ENCODE peak calls at places on chromosome 14, in six cellular contexts. K is AG04450, H is GM23338, F is ascending aorta, W is heart left ventricle, B is astrocyte of the cerebellum. T is an unnamed sample.

GRCh38 chr14:76810525-76810924 is 2.2 kb downstream of the ANGEL1 start:
- DNase-seq in K (no peak), H (no peak), F (no peak), W (no peak), B (no peak), T (no peak)

GRCh38 chr14:89851031-89851430 is 103.5 kb downstream of the EFCAB11 start:
- DNase-seq in K (no peak), H (no peak), F (no peak), W (no peak), B (no peak), T (no peak)

GRCh38 chr14:59161571-59162175 is 26.8 kb upstream of the DAAM1 start:
- DNase-seq in K (peak), H (peak), F (peak), W (no peak), B (peak), T (no peak)

GRCh38 chr14:43786066-43786762 is 720.9 kb downstream of the FSCB start:
- DNase-seq in K (no peak), H (no peak), F (no peak), W (no peak), B (no peak), T (no peak)

GRCh38 chr14:92385561-92385960 is 62.6 kb downstream of the SLC24A4 start:
- DNase-seq in K (no peak), H (no peak), F (no peak), W (no peak), B (no peak), T (no peak)

GRCh38 chr14:31829256-31829923 is 247.7 kb upstream of the ARHGAP5 start:
- DNase-seq in K (peak), H (peak), F (no peak), W (no peak), B (peak), T (no peak)

GRCh38 chr14:72948481-72949138 is 22.3 kb downstream of the DCAF4 start:
- DNase-seq in K (peak), H (peak), F (peak), W (no peak), B (peak), T (no peak)

GRCh38 chr14:71478542-71478941 is 453.7 kb upstream of the RGS6 start:
- DNase-seq in K (no peak), H (no peak), F (no peak), W (no peak), B (peak), T (no peak)

GRCh38 chr14:25108959-25109358 is 59.0 kb upstream of the STXBP6 start:
- DNase-seq in K (no peak), H (no peak), F (no peak), W (no peak), B (no peak), T (no peak)

GRCh38 chr14:88910386-88910785 is 85.9 kb downstream of the TTC8 start:
- DNase-seq in K (no peak), H (no peak), F (no peak), W (no peak), B (no peak), T (no peak)

GRCh38 chr14:102229739-102230092 is 75.2 kb downstream of the MOK start:
- DNase-seq in K (no peak), H (no peak), F (no peak), W (no peak), B (no peak), T (no peak)

GRCh38 chr14:60274448-60274847 is 25.4 kb downstream of the PPM1A start:
- DNase-seq in K (no peak), H (no peak), F (no peak), W (no peak), B (no peak), T (no peak)

GRCh38 chr14:93375673-93376156 is 28.7 kb downstream of the COX8C start:
- DNase-seq in K (no peak), H (no peak), F (no peak), W (no peak), B (no peak), T (no peak)

GRCh38 chr14:64604854-64605253 is 55.1 kb downstream of the PPP1R36 start:
- DNase-seq in K (no peak), H (no peak), F (no peak), W (no peak), B (no peak), T (no peak)

GRCh38 chr14:96567289-96567899 is 65.2 kb downstream of the PAPOLA start:
- DNase-seq in K (peak), H (peak), F (no peak), W (no peak), B (peak), T (no peak)

GRCh38 chr14:77139540-77140342 is 1.9 kb downstream of the ZDHHC22 start:
- DNase-seq in K (no peak), H (peak), F (no peak), W (no peak), B (no peak), T (no peak)

GRCh38 chr14:70018713-70019201 is 139.5 kb downstream of the SMOC1 start:
- DNase-seq in K (no peak), H (no peak), F (no peak), W (peak), B (peak), T (no peak)

GRCh38 chr14:89017417-89017816 is 193.0 kb downstream of the TTC8 start:
- DNase-seq in K (no peak), H (no peak), F (no peak), W (no peak), B (no peak), T (no peak)

DNA sequence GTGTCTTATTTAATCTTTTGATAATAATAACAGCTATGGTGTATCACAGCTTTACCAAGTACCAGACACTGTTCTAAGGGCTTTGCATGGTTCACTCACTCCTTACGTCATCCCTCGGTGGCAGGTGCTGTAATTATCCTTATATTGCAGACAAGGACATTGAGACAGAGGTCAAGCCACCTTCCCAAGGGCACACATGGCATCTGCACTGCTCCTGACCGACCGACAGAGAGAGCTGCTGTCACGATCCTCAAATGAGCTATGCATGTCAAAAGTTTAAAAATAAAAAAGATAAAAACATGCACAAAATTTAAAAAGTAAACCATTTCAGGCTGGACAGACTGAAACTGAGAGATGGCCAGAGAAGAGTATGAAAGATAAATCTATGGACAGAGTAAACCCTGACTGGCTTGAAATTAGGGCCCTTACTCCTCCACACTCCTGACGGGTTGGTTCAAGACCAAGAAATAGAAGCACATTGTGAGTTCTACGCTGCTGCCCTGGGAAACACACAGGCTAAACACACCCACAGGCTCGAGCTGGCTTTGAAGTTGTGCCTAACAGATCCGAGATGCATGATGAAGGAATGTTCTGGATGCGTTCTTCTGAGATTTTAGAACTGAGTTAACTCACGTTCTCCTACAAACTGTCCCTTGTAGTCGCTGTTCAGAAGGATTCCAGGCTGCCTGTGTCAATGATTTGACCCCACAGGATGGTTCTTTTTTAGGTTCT is 268.7 kb downstream of the ZFP36L1 start:
- DNase-seq in K (no peak), H (no peak), F (no peak), W (no peak), B (no peak), T (no peak)
- TF ChIP-seq CTCF in K (no peak), H (peak), F (peak), W (peak), B (no peak), T (peak)

DNA sequence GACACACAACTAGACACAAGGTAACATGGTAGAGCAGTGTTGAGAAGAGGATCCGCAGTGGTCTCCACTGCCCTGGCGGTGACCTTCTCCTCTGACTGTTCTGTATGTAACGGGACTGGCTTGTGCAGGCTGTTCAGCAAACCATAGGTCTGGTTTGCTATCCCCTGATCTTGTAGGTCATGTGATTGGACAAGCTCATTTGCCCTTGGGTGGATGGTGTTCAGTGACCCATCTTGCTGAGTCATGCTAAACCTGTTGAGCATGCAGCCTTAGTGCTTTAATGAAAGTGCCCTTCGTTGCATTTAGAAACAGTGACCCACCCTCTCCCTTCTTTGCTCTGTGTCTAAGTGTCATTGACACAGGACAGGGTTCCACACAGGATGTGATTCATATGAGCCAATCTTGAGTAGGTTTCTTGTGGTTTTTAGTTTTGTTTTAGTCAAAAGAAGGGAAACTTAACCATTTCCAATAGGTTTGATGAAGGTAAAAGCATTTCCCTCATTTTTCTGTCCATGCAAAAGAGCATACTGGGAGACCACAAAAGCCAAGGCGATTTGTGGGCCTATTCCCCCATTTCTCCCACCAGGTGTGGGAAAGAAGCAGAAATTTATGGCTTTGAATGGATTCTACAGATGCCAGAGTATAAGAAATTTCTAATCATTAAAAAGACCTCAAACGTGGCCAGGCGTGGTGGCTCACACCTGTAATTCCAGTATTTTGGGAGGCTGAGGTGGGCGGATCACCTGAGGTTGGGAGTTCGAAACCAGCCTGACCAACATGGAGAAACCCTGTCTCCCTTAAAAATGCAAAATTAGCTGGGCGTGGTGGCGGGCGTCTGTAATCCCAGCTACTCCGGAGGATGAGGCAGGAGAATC is 32.6 kb upstream of the HIF1A start:
- DNase-seq in K (no peak), H (peak), F (no peak), W (no peak), B (no peak), T (no peak)
- H3K4me3 ChIP-seq in K (no peak), H (no peak), F (no peak), W (no peak), B (no peak), T (no peak)

GRCh38 chr14:35705636-35706035 is 103.5 kb downstream of the RALGAPA1 start:
- DNase-seq in K (no peak), H (no peak), F (no peak), W (no peak), B (no peak), T (no peak)
- TF ChIP-seq CTCF in K (no peak), H (no peak), F (no peak), W (no peak), B (no peak), T (no peak)

GRCh38 chr14:61467281-61467680 is 145.9 kb downstream of the PRKCH start:
- DNase-seq in K (no peak), H (no peak), F (no peak), W (peak), B (no peak), T (no peak)

GRCh38 chr14:61468063-61468825 is 146.9 kb downstream of the PRKCH start:
- DNase-seq in K (no peak), H (no peak), F (no peak), W (no peak), B (peak), T (no peak)

GRCh38 chr14:61463664-61464063 is 142.3 kb downstream of the PRKCH start:
- DNase-seq in K (no peak), H (no peak), F (no peak), W (no peak), B (no peak), T (no peak)

GRCh38 chr14:61466905-61467280 is 145.5 kb downstream of the PRKCH start:
- DNase-seq in K (no peak), H (no peak), F (no peak), W (no peak), B (no peak), T (no peak)

DNA sequence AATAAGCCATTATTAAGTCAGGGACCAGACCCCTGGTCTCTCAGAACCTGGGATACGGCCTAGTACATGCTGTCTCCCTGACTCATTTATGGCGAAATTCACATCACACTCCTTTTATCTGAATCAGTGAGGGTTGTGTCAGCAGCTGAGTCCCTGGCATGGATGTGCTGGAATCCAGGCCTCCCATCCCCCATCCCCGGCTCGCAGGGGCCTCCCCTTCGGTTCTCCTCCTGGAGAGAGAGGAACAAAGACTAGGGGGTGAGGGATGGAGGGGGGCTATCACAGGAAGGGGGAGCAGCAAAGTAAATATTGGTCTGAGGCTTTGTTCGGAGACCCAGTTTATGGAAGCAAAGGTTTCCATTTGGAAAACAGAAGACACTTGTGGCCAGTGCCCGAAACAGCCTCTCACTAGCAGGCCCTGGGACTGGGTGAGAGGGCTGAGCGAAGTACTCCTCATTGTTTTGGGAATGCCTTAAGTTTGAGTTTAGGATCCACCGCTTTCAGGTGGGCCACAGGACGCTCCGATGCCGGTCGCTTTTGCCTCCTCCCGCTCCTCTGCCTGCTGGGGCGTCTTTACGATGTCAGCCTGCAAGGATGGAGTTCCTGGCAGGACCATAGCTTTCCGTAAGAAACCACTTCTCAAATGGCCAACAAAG is 145.0 kb downstream of the PRKCH start:
- DNase-seq in K (peak), H (peak), F (peak), W (peak), B (peak), T (no peak)
- H3K4me3 ChIP-seq in K (no peak), H (peak), F (no peak), W (no peak), B (no peak), T (no peak)

GRCh38 chr14:55354500-55354899 is 57.1 kb downstream of the ATG14 start:
- DNase-seq in K (no peak), H (peak), F (peak), W (no peak), B (peak), T (no peak)
- TF ChIP-seq CTCF in K (peak), H (peak), F (peak), W (peak), B (peak), T (peak)

DNA sequence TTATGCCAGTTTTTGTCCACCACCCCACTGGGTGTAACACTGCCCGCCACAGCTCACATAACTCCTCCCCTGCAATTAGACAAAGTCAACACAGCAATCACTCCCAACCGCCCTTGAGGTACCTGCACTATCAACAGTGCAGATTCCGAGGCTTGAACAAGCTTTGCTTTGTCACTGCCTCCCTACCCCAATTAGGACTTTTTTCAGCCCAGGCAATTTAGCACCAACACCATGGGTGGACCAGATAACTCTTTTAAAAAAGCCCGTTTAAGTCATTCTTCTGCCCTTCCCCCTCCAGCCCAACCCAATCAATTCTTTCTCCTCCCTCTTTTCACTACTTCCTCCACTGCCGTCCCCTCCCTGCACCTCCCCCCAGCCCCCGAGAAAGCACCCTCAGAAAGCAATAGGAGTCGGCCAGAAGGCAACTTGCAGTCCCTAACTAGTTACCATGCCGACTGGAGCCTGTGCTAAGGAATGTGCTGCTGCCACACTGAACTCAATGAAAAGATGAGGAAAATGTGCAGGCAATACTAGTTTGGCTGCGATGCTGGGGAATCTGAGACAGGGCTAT is 45.7 kb upstream of the OTX2 start:
- DNase-seq in K (no peak), H (peak), F (no peak), W (no peak), B (no peak), T (no peak)
- H3K4me3 ChIP-seq in K (no peak), H (peak), F (no peak), W (no peak), B (no peak), T (no peak)

GRCh38 chr14:22399776-22400175 is 189.2 kb downstream of the DAD1 start:
- DNase-seq in K (no peak), H (no peak), F (no peak), W (no peak), B (no peak), T (no peak)
- TF ChIP-seq CTCF in K (no peak), H (no peak), F (no peak), W (no peak), B (no peak), T (no peak)

GRCh38 chr14:19743256-19743655 is at the start of gene OR4Q3:
- DNase-seq in K (no peak), H (no peak), F (no peak), W (no peak), B (no peak), T (no peak)
- H3K4me3 ChIP-seq in K (no peak), H (no peak), F (no peak), W (no peak), B (no peak), T (no peak)

DNA sequence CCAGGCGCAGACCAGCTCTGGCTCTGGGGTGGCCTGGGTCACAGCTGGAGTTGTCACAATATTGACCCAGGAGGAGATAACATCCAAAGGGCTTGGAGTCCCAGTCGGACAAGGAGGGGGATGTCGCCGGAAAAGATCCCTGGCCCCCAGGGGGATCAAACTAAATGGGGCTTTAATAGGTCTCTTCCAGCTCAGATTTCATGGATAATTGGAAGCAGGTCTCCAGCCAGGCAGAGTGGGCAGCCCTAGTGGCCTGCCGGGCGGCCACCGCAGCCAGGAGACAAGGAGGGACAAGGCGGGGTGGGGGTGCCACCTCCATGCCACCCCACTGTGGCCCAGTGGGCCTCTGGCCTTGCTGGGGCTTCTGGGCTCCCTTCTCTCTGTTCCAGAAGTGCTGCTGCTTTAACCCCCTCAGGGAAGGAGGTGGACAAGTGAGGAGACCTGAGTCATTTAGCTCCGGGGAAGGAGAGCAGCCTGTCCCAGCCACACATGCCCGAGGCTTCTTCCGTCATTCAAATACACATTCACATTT is 23.1 kb upstream of the PGF start:
- DNase-seq in K (no peak), H (no peak), F (peak), W (no peak), B (no peak), T (peak)
- TF ChIP-seq CTCF in K (no peak), H (no peak), F (no peak), W (no peak), B (no peak), T (no peak)

DNA sequence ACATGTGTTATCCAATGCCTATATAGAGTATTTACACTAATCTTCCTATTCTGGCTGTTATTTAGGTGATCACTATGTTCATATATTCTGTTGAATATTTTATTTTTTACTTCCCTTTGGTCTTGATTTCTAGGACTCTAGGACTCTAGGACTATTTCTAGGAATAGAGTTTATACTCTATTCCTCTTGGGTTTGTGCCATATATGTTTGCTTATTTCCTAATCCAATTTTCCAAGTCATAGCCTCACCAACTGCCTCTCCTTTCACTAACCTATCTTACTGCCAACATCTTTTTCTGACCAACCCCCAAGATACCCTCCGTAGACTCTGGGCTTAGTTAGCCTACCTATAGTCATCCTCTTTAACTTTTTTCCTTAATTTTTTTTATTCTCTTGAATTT is 28.5 kb downstream of the ARF6 start:
- DNase-seq in K (no peak), H (no peak), F (no peak), W (no peak), B (no peak), T (no peak)
- H3K4me3 ChIP-seq in K (no peak), H (no peak), F (no peak), W (no peak), B (no peak), T (no peak)

T was measured in suprapubic skin.